ENCODE peak calls at places on chromosomes 2 and 18, in four cellular contexts. I is H9; M is CD4-positive, alpha-beta T cell; B is uterus. K is an unnamed sample.
A peak's percentile ranks its signal among the peaks of the same experiment; 100 is the strongest.

GRCh38 chr2:138182276-138182675 is 218.0 kb downstream of the HNMT start:
- DNase-seq in B (no peak), I (no peak), M (no peak), K (no peak)

GRCh38 chr2:217539126-217539525 is 463.7 kb downstream of the TNS1 start:
- DNase-seq in I (no peak), M (no peak), B (no peak), K (no peak)

GRCh38 chr2:229586746-229587705 is 127.3 kb downstream of the DNER start:
- DNase-seq in B (peak; percentile 87), M (no peak), I (peak; percentile 91), K (peak; percentile 73)

GRCh38 chr18:26711806-26712205 is 153.7 kb downstream of the AQP4 start:
- DNase-seq in B (no peak), I (no peak), M (no peak), K (no peak)

GRCh38 chr2:223093436-223093839 is 41.4 kb downstream of the KCNE4 start:
- DNase-seq in M (no peak), B (peak; percentile 24), I (no peak), K (peak; percentile 75)

GRCh38 chr18:79637921-79638855 is 41.4 kb upstream of the CTDP1 start:
- DNase-seq in B (no peak), M (no peak), I (peak; percentile 51), K (no peak)

GRCh38 chr18:74040459-74041332 is 106.9 kb downstream of the FBXO15 start:
- DNase-seq in M (peak; percentile 50), B (no peak), I (peak; percentile 82), K (peak; percentile 33)

GRCh38 chr2:64067326-64067725 is 48.1 kb upstream of the VPS54 start:
- DNase-seq in I (no peak), B (no peak), M (no peak), K (no peak)

GRCh38 chr2:13583609-13584008 is 866.9 kb downstream of the TRIB2 start:
- DNase-seq in M (no peak), I (no peak), B (no peak), K (no peak)

GRCh38 chr2:109722026-109722425 is 72.1 kb upstream of the RGPD5 start:
- DNase-seq in I (no peak), M (no peak), B (no peak), K (no peak)

GRCh38 chr2:180240774-180241173 is 233.7 kb upstream of the CWC22 start:
- DNase-seq in M (no peak), B (no peak), I (no peak), K (no peak)

GRCh38 chr2:64204006-64204632 is 59.9 kb upstream of the PELI1 start:
- DNase-seq in B (no peak), M (peak; percentile 11), I (peak; percentile 36), K (peak; percentile 83)

GRCh38 chr2:180494286-180494685 is 486.1 kb upstream of the UBE2E3 start:
- DNase-seq in I (no peak), M (no peak), B (no peak), K (no peak)

GRCh38 chr2:181320638-181321037 is 136.5 kb upstream of the ITGA4 start:
- DNase-seq in M (no peak), I (no peak), B (no peak), K (no peak)

GRCh38 chr2:9076210-9076609 is 72.7 kb upstream of the MBOAT2 start:
- DNase-seq in I (no peak), B (no peak), M (no peak), K (no peak)

GRCh38 chr2:85221291-85221690 is 88.1 kb downstream of the TCF7L1 start:
- DNase-seq in B (peak; percentile 67), M (no peak), I (no peak), K (no peak)

GRCh38 chr2:9378433-9379371 is 44.6 kb downstream of the ITGB1BP1 start:
- DNase-seq in M (no peak), I (peak; percentile 52), B (peak; percentile 81), K (peak; percentile 54)

GRCh38 chr2:214465386-214466146 is 54.7 kb downstream of the VWC2L start:
- DNase-seq in M (no peak), I (no peak), B (no peak), K (no peak)

GRCh38 chr18:12990662-12990976 is 543 bp upstream of the CEP192 start:
- DNase-seq in B (no peak), I (no peak), M (no peak), K (no peak)

GRCh38 chr2:125745514-125745913 is 910.4 kb upstream of the GYPC start:
- DNase-seq in M (no peak), I (peak; percentile 79), B (no peak), K (no peak)

GRCh38 chr2:1563943-1564342 is 150.7 kb downstream of the TPO start:
- DNase-seq in B (no peak), I (no peak), M (no peak), K (no peak)

GRCh38 chr2:157898591-157898996 is 22.5 kb upstream of the ACVR1 start:
- DNase-seq in I (no peak), M (no peak), B (peak; percentile 52), K (peak; percentile 71)

GRCh38 chr18:23291456-23292205 is 156.3 kb downstream of the CABLES1 start:
- DNase-seq in I (no peak), M (no peak), B (no peak), K (no peak)

GRCh38 chr18:80109676-80110078 is 615 bp downstream of the ADNP2 start:
- DNase-seq in I (peak; percentile 67), M (no peak), B (peak; percentile 33), K (peak; percentile 52)

GRCh38 chr2:39584283-39584972 is 81.3 kb upstream of the TMEM178A start:
- DNase-seq in M (no peak), I (no peak), B (no peak), K (no peak)

GRCh38 chr18:66695281-66695680 is 91.4 kb upstream of the CDH19 start:
- DNase-seq in M (no peak), B (no peak), I (no peak), K (no peak)

GRCh38 chr18:58046794-58047555 is 2.9 kb downstream of the NEDD4L start:
- DNase-seq in B (no peak), I (no peak), M (no peak), K (no peak)

GRCh38 chr2:240986787-240987411 is 11.5 kb upstream of the SNED1 start:
- DNase-seq in B (peak; percentile 56), M (no peak), I (no peak), K (peak; percentile 70)

GRCh38 chr18:68721681-68722583 is 7.0 kb upstream of the TMX3 start:
- DNase-seq in B (no peak), M (no peak), I (no peak), K (no peak)

GRCh38 chr2:117272975-117273671 is 541.4 kb upstream of the DDX18 start:
- DNase-seq in B (no peak), M (no peak), I (no peak), K (no peak)

GRCh38 chr2:68151037-68151436 is 6.7 kb upstream of the PNO1 start:
- DNase-seq in B (no peak), M (no peak), I (no peak), K (no peak)

GRCh38 chr18:6729247-6730091 is at the start of gene ARHGAP28:
- DNase-seq in I (peak; percentile 89), B (peak; percentile 77), M (no peak), K (peak; percentile 93)

DNA sequence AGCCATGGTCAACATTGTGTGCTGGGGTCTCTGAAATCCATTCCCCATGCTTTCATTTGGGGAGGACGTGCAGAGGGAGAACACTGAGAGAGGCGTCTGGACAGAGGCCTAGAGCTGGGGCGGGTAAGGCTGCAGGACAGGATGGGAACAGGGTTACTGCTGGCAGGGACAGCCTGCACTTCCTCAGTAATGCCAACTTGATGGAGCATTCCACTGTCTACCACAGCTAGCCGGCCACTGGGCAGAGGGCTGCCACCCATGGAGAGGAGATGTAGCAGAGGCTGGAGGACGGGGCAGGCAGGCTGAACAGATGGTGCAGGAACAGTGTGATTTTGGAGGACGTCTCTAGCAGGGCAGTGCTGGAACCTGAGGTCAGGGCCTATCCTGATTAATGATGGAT is 29.3 kb downstream of the MRPL33 start:
- DNase-seq in M (no peak), B (no peak), I (no peak), K (peak; percentile 29)
- H3K27ac ChIP-seq in M (no peak overlapping the region), B (no peak overlapping the region), I (no peak overlapping the region), K (peak overlapping the region; percentile 98)

GRCh38 chr2:130837811-130838565 is 1.3 kb downstream of the ARHGEF4 start:
- DNase-seq in M (no peak), B (no peak), I (no peak), K (no peak)
- H3K27me3 ChIP-seq in M (peaks cover 30% of the 10 kb centered on the region), B (peaks cover 3% of the 10 kb centered on the region), I (peaks cover 4% of the 10 kb centered on the region), K (peaks cover 7% of the 10 kb centered on the region)

GRCh38 chr2:200382883-200383282 is 76.4 kb downstream of the SPATS2L start:
- DNase-seq in M (no peak), B (no peak), I (peak; percentile 48), K (no peak)
- H3K27ac ChIP-seq in M (no peak overlapping the region), B (no peak overlapping the region), I (no peak overlapping the region), K (peak overlapping the region; percentile 37)

DNA sequence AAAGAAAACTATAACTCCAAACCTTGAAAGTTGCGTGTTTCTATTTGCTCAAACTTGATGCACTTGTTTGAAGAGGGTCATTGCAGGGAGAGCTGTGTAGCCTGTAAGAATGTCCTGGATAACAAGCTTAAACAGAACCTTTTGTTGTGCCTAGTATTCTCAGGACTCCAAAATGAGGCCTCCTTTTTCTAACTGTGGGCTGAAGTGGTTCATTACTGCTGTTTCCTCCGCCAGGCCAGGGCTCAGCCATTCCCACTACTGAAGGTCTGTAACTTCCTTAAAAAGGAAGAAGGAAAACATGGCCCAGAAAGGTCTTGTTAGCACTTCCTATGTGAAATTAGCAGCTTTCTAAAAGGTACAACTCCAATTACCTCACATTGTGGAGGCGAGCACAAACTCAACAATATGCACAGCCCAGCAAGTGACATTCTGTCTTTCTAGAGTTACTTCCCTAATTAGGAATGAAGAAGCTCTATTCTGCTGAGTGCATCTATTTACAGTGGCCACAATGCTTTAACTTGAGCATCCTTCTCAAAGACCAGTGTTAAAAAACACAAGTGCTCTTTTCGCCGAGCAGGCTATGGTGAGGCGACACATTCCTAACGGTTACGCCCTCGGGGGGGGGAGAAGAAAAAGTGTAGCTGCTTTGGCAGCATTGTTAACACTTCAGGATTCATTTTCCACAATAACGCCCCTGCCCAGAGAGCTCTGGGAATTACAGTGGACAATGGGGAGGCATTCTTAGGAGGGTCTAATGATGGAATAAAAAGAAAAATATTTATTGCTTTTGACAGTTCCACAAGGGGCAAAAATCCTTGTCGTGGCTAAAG is 136.9 kb upstream of the SIX3 start:
- DNase-seq in B (no peak), I (no peak), M (no peak), K (no peak)
- H3K27me3 ChIP-seq in B (peaks cover 78% of the 10 kb centered on the region), I (peaks cover 4% of the 10 kb centered on the region), M (peaks cover 88% of the 10 kb centered on the region), K (peaks cover 48% of the 10 kb centered on the region)

DNA sequence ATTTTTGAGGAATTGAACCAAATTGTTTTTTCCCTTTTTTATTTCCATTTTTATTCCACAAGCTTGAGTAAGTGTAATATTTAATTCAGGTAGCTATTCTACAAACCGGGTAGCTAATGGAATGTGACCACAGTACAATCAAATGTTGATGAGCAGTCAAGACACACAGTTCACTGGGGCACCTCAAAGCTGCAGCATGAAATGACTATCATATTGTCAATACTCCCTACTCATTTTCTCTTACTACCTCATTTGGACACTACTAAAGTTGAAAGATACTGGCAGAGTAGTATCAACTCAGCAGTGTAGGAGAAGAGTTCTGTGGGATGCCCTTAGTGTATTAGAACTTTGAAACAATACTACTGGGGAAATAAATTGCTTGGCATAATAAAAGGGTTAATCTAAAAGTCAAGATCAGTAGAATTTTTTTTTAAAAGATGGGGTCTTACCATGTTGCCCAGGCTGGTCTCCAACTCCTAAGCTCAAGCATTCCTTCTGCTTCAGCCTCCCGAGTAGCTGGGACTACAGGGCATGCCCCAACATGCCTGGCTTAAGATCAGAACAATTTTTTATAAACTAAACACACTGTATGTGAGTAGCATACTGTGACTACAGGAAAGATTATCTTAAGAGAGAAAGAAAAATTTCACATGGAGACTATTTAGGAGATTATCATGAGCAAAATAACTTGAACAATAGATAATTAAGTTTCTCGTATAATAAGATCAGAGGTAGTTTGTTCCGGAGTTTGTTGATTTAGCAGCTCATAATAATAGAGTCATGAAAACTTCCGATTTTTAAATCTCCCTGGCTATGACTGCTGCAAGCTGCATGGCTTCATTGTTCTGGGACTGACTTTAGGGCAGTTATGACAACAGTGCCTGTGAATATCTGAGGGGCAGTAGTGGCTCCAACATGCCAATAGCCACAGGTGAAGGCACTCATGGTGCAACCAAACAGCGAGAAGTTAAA is 43.7 kb downstream of the MYO3B start:
- DNase-seq in I (no peak), M (no peak), B (no peak), K (no peak)
- H3K27ac ChIP-seq in I (no peak overlapping the region), M (no peak overlapping the region), B (no peak overlapping the region), K (no peak overlapping the region)

K was measured in SJSA1.